ENCODE peak calls at places on chromosomes 16 and 17, in nine cellular contexts. One of them, this sample, is unnamed.
A peak's percentile ranks its signal among the peaks of the same experiment; 100 is the strongest.

GRCh38 chr17:78343433-78344201 is 16.3 kb downstream of the SOCS3 start:
- DNase-seq in NCI-H345: no peak
- DNase-seq in central memory CD4-positive, alpha-beta T cell: peak; percentile 89
- DNase-seq in sigmoid colon: no peak
- DNase-seq in stimulated activated CD4-positive, alpha-beta T cell treated with anti-CD3 and anti-CD28 coated beads, Interleukin-2, amount 100 ng/mL, for 48 hours: no peak
- DNase-seq in tibial nerve: no peak
- DNase-seq in AG09319: no peak
- DNase-seq in amniotic stem cell: no peak
- DNase-seq in endothelial cell: no peak
- DNase-seq in this sample: no peak

GRCh38 chr17:6528557-6528956 is 27.8 kb downstream of the PITPNM3 start:
- DNase-seq in NCI-H345: no peak
- DNase-seq in central memory CD4-positive, alpha-beta T cell: no peak
- DNase-seq in sigmoid colon: peak; percentile 15
- DNase-seq in stimulated activated CD4-positive, alpha-beta T cell treated with anti-CD3 and anti-CD28 coated beads, Interleukin-2, amount 100 ng/mL, for 48 hours: no peak
- DNase-seq in tibial nerve: no peak
- DNase-seq in AG09319: no peak
- DNase-seq in amniotic stem cell: no peak
- DNase-seq in endothelial cell: no peak
- DNase-seq in this sample: no peak

GRCh38 chr17:67244621-67245072 is 349 bp downstream of the HELZ start:
- DNase-seq in NCI-H345: no peak
- DNase-seq in central memory CD4-positive, alpha-beta T cell: no peak
- DNase-seq in sigmoid colon: no peak
- DNase-seq in stimulated activated CD4-positive, alpha-beta T cell treated with anti-CD3 and anti-CD28 coated beads, Interleukin-2, amount 100 ng/mL, for 48 hours: no peak
- DNase-seq in tibial nerve: no peak
- DNase-seq in AG09319: no peak
- DNase-seq in amniotic stem cell: no peak
- DNase-seq in endothelial cell: no peak
- DNase-seq in this sample: no peak

GRCh38 chr17:73620414-73620813 is 23.8 kb downstream of the SDK2 start:
- DNase-seq in NCI-H345: no peak
- DNase-seq in central memory CD4-positive, alpha-beta T cell: no peak
- DNase-seq in sigmoid colon: no peak
- DNase-seq in stimulated activated CD4-positive, alpha-beta T cell treated with anti-CD3 and anti-CD28 coated beads, Interleukin-2, amount 100 ng/mL, for 48 hours: no peak
- DNase-seq in tibial nerve: no peak
- DNase-seq in AG09319: no peak
- DNase-seq in amniotic stem cell: no peak
- DNase-seq in endothelial cell: no peak
- DNase-seq in this sample: no peak

GRCh38 chr17:71936977-71937376 is 183.8 kb upstream of the SOX9 start:
- DNase-seq in NCI-H345: no peak
- DNase-seq in central memory CD4-positive, alpha-beta T cell: no peak
- DNase-seq in sigmoid colon: no peak
- DNase-seq in stimulated activated CD4-positive, alpha-beta T cell treated with anti-CD3 and anti-CD28 coated beads, Interleukin-2, amount 100 ng/mL, for 48 hours: no peak
- DNase-seq in tibial nerve: no peak
- DNase-seq in AG09319: no peak
- DNase-seq in amniotic stem cell: no peak
- DNase-seq in endothelial cell: no peak
- DNase-seq in this sample: no peak

GRCh38 chr17:46078675-46079074 is 79.6 kb downstream of the STH start:
- DNase-seq in NCI-H345: no peak
- DNase-seq in central memory CD4-positive, alpha-beta T cell: no peak
- DNase-seq in sigmoid colon: no peak
- DNase-seq in stimulated activated CD4-positive, alpha-beta T cell treated with anti-CD3 and anti-CD28 coated beads, Interleukin-2, amount 100 ng/mL, for 48 hours: no peak
- DNase-seq in tibial nerve: no peak
- DNase-seq in AG09319: no peak
- DNase-seq in amniotic stem cell: no peak
- DNase-seq in endothelial cell: no peak
- DNase-seq in this sample: no peak

GRCh38 chr17:45150911-45151809 is 2.9 kb downstream of the HEXIM1 start:
- DNase-seq in NCI-H345: no peak
- DNase-seq in central memory CD4-positive, alpha-beta T cell: no peak
- DNase-seq in sigmoid colon: no peak
- DNase-seq in stimulated activated CD4-positive, alpha-beta T cell treated with anti-CD3 and anti-CD28 coated beads, Interleukin-2, amount 100 ng/mL, for 48 hours: no peak
- DNase-seq in tibial nerve: no peak
- DNase-seq in AG09319: no peak
- DNase-seq in amniotic stem cell: no peak
- DNase-seq in endothelial cell: no peak
- DNase-seq in this sample: no peak

GRCh38 chr17:82835122-82835521 is 4.7 kb downstream of the ZNF750 start:
- DNase-seq in NCI-H345: no peak
- DNase-seq in central memory CD4-positive, alpha-beta T cell: no peak
- DNase-seq in sigmoid colon: no peak
- DNase-seq in stimulated activated CD4-positive, alpha-beta T cell treated with anti-CD3 and anti-CD28 coated beads, Interleukin-2, amount 100 ng/mL, for 48 hours: no peak
- DNase-seq in tibial nerve: no peak
- DNase-seq in AG09319: no peak
- DNase-seq in amniotic stem cell: no peak
- DNase-seq in endothelial cell: no peak
- DNase-seq in this sample: no peak

GRCh38 chr17:32461498-32461852 is 17.2 kb downstream of the PSMD11 start:
- DNase-seq in NCI-H345: no peak
- DNase-seq in central memory CD4-positive, alpha-beta T cell: no peak
- DNase-seq in sigmoid colon: no peak
- DNase-seq in stimulated activated CD4-positive, alpha-beta T cell treated with anti-CD3 and anti-CD28 coated beads, Interleukin-2, amount 100 ng/mL, for 48 hours: no peak
- DNase-seq in tibial nerve: no peak
- DNase-seq in AG09319: no peak
- DNase-seq in amniotic stem cell: no peak
- DNase-seq in endothelial cell: no peak
- DNase-seq in this sample: no peak

GRCh38 chr16:70454221-70455034 is at the start of gene FCSK:
- DNase-seq in NCI-H345: peak; percentile 57
- DNase-seq in central memory CD4-positive, alpha-beta T cell: peak; percentile 79
- DNase-seq in sigmoid colon: peak; percentile 77
- DNase-seq in stimulated activated CD4-positive, alpha-beta T cell treated with anti-CD3 and anti-CD28 coated beads, Interleukin-2, amount 100 ng/mL, for 48 hours: peak; percentile 54
- DNase-seq in tibial nerve: peak; percentile 53
- DNase-seq in AG09319: no peak
- DNase-seq in amniotic stem cell: no peak
- DNase-seq in endothelial cell: peak; percentile 84
- DNase-seq in this sample: no peak

GRCh38 chr17:81033535-81034167 is 1.3 kb upstream of the BAIAP2 start:
- DNase-seq in NCI-H345: no peak
- DNase-seq in central memory CD4-positive, alpha-beta T cell: no peak
- DNase-seq in sigmoid colon: no peak
- DNase-seq in stimulated activated CD4-positive, alpha-beta T cell treated with anti-CD3 and anti-CD28 coated beads, Interleukin-2, amount 100 ng/mL, for 48 hours: no peak
- DNase-seq in tibial nerve: no peak
- DNase-seq in AG09319: no peak
- DNase-seq in amniotic stem cell: no peak
- DNase-seq in endothelial cell: peak; percentile 48
- DNase-seq in this sample: no peak

GRCh38 chr16:72989203-72989991 is 58.5 kb downstream of the ZFHX3 start:
- DNase-seq in NCI-H345: no peak
- DNase-seq in central memory CD4-positive, alpha-beta T cell: no peak
- DNase-seq in sigmoid colon: peak; percentile 78
- DNase-seq in stimulated activated CD4-positive, alpha-beta T cell treated with anti-CD3 and anti-CD28 coated beads, Interleukin-2, amount 100 ng/mL, for 48 hours: no peak
- DNase-seq in tibial nerve: peak; percentile 58
- DNase-seq in AG09319: peak; percentile 75
- DNase-seq in amniotic stem cell: peak; percentile 62
- DNase-seq in endothelial cell: no peak
- DNase-seq in this sample: no peak

GRCh38 chr17:32331243-32332040 is 10.5 kb downstream of the C17orf75 start:
- DNase-seq in NCI-H345: no peak
- DNase-seq in central memory CD4-positive, alpha-beta T cell: no peak
- DNase-seq in sigmoid colon: no peak
- DNase-seq in stimulated activated CD4-positive, alpha-beta T cell treated with anti-CD3 and anti-CD28 coated beads, Interleukin-2, amount 100 ng/mL, for 48 hours: no peak
- DNase-seq in tibial nerve: no peak
- DNase-seq in AG09319: no peak
- DNase-seq in amniotic stem cell: no peak
- DNase-seq in endothelial cell: no peak
- DNase-seq in this sample: no peak

GRCh38 chr16:1007284-1007850 is 25.8 kb downstream of the SOX8 start:
- DNase-seq in NCI-H345: no peak
- DNase-seq in central memory CD4-positive, alpha-beta T cell: no peak
- DNase-seq in sigmoid colon: no peak
- DNase-seq in stimulated activated CD4-positive, alpha-beta T cell treated with anti-CD3 and anti-CD28 coated beads, Interleukin-2, amount 100 ng/mL, for 48 hours: no peak
- DNase-seq in tibial nerve: no peak
- DNase-seq in AG09319: no peak
- DNase-seq in amniotic stem cell: no peak
- DNase-seq in endothelial cell: no peak
- DNase-seq in this sample: no peak